ENCODE peak calls at places on chromosome 12, in ten cellular contexts. P is Karpas-422; K is smooth muscle cell of the brain vasculature; Q is GOT3; C is fibroblast of lung; Y is GM12865; L is heart right ventricle; I is stimulated activated effector memory CD8-positive, alpha-beta T cell treated with anti-CD3 and anti-CD28 coated beads, Interleukin-12 subunit alpha, Interleukin-12 subunit beta, amount 100 ng/mL, for 72 hours; E is AG08395; H is anterior cingulate cortex. A is an unnamed sample.

GRCh38 chr12:106037524-106038298 is 101.0 kb downstream of the NUAK1 start:
- DNase-seq in L (no peak), P (no peak), Q (no peak), C (no peak), K (no peak), I (no peak), Y (no peak), H (no peak), E (no peak), A (no peak)

GRCh38 chr12:110577717-110578521 is 5.2 kb downstream of the PPTC7 start:
- DNase-seq in H (no peak), C (peak), L (no peak), E (peak), Y (peak), P (no peak), I (peak), Q (no peak), K (no peak), A (no peak)

GRCh38 chr12:83985068-83985467 is 927.5 kb downstream of the SLC6A15 start:
- DNase-seq in L (no peak), H (no peak), Q (no peak), I (no peak), K (no peak), E (no peak), Y (no peak), P (no peak), C (no peak), A (no peak)

GRCh38 chr12:75613981-75614380 is 102.6 kb upstream of the KRR1 start:
- DNase-seq in C (peak), H (no peak), I (no peak), E (no peak), P (no peak), Q (no peak), Y (no peak), K (no peak), L (no peak), A (no peak)

GRCh38 chr12:126747530-126748149 is 1519.3 kb upstream of the TMEM132C start:
- DNase-seq in K (no peak), H (no peak), C (peak), E (peak), I (peak), Q (no peak), Y (peak), L (peak), P (peak), A (peak)

GRCh38 chr12:49198431-49199155 is 9.7 kb upstream of the TUBA1A start:
- DNase-seq in H (no peak), L (peak), Q (peak), K (peak), C (peak), P (no peak), Y (no peak), E (peak), I (no peak), A (peak)

GRCh38 chr12:100229036-100229635 is 28.5 kb downstream of the ACTR6 start:
- DNase-seq in C (peak), E (no peak), L (no peak), K (no peak), Q (no peak), I (no peak), H (no peak), Y (peak), P (peak), A (no peak)

GRCh38 chr12:93591137-93591868 is 18.8 kb downstream of the SOCS2 start:
- DNase-seq in H (peak), I (peak), L (peak), K (no peak), P (peak), C (peak), E (peak), Y (peak), Q (peak), A (no peak)

GRCh38 chr12:124730455-124730932 is 133.2 kb downstream of the SCARB1 start:
- DNase-seq in K (peak), Y (no peak), Q (no peak), E (no peak), I (no peak), P (no peak), L (no peak), C (peak), H (no peak), A (no peak)

GRCh38 chr12:15152456-15152855 is 68.8 kb downstream of the RERG start:
- DNase-seq in L (no peak), H (no peak), Y (no peak), K (no peak), Q (no peak), E (peak), P (no peak), C (no peak), I (no peak), A (no peak)

GRCh38 chr12:26028953-26029740 is 70.7 kb downstream of the RASSF8 start:
- DNase-seq in L (no peak), P (peak), E (peak), K (peak), H (no peak), Q (no peak), I (no peak), C (peak), Y (peak), A (no peak)

GRCh38 chr12:15180975-15181683 is 40.1 kb downstream of the RERG start:
- DNase-seq in E (no peak), K (no peak), P (no peak), Y (no peak), H (no peak), C (no peak), Q (no peak), I (no peak), L (no peak), A (no peak)

GRCh38 chr12:13368971-13369370 is 172.4 kb downstream of the EMP1 start:
- DNase-seq in C (no peak), K (no peak), H (no peak), L (no peak), P (no peak), E (no peak), I (no peak), Y (no peak), Q (no peak), A (no peak)

GRCh38 chr12:4450551-4451112 is 5.0 kb upstream of the FGF6 start:
- DNase-seq in I (peak), H (no peak), Q (no peak), E (no peak), P (peak), L (no peak), C (peak), Y (no peak), K (peak), A (no peak)

GRCh38 chr12:123573870-123574269 is 10.5 kb upstream of the TMED2 start:
- DNase-seq in L (no peak), H (no peak), Q (no peak), K (no peak), E (no peak), P (no peak), I (no peak), C (no peak), Y (no peak), A (no peak)

GRCh38 chr12:56521590-56522371 is at the start of gene RBMS2:
- DNase-seq in C (peak), Y (peak), K (peak), Q (no peak), E (peak), P (no peak), H (peak), L (peak), I (no peak), A (no peak)

GRCh38 chr12:131147894-131148293 is 194.2 kb downstream of the ADGRD1 start:
- DNase-seq in Q (no peak), E (no peak), K (no peak), I (no peak), Y (no peak), H (no peak), C (no peak), P (no peak), L (no peak), A (no peak)

GRCh38 chr12:91139264-91139663 is 28.0 kb upstream of the LUM start:
- DNase-seq in Y (no peak), C (no peak), L (no peak), I (no peak), H (no peak), P (no peak), Q (no peak), K (no peak), E (no peak), A (no peak)

A was measured in NCI-H1694.